ENCODE peak calls at places on chromosomes 6 and 20, in ten cellular contexts. One of them, this sample, is unnamed.

GRCh38 chr6:112780498-112781096 is 433.5 kb downstream of the RFPL4B start:
- DNase-seq in NCI-H187: peak
- DNase-seq in activated T-cell treated with anti-CD3 and anti-CD28 coated beads, Interleukin-2, amount 50 U/mL, for 48 hours: peak
- DNase-seq in effector CD4-positive, alpha-beta T cell: no peak
- DNase-seq in astrocyte of the cerebellum: peak
- DNase-seq in SW480: peak
- DNase-seq in A549: peak
- DNase-seq in AG08396: peak
- DNase-seq in cardiac fibroblast: peak
- DNase-seq in renal cortical epithelial cell: peak
- DNase-seq in this sample: peak

GRCh38 chr6:22764521-22764920 is 195.2 kb downstream of the HDGFL1 start:
- DNase-seq in A549: no peak
- DNase-seq in cardiac fibroblast: no peak
- DNase-seq in renal cortical epithelial cell: peak
- DNase-seq in astrocyte of the cerebellum: no peak
- DNase-seq in activated T-cell treated with anti-CD3 and anti-CD28 coated beads, Interleukin-2, amount 50 U/mL, for 48 hours: no peak
- DNase-seq in SW480: peak
- DNase-seq in effector CD4-positive, alpha-beta T cell: no peak
- DNase-seq in AG08396: no peak
- DNase-seq in NCI-H187: no peak
- DNase-seq in this sample: no peak

GRCh38 chr20:25310921-25311728 is 63.2 kb downstream of the PYGB start:
- DNase-seq in AG08396: peak
- DNase-seq in cardiac fibroblast: peak
- DNase-seq in astrocyte of the cerebellum: peak
- DNase-seq in renal cortical epithelial cell: peak
- DNase-seq in SW480: no peak
- DNase-seq in effector CD4-positive, alpha-beta T cell: no peak
- DNase-seq in A549: no peak
- DNase-seq in activated T-cell treated with anti-CD3 and anti-CD28 coated beads, Interleukin-2, amount 50 U/mL, for 48 hours: no peak
- DNase-seq in NCI-H187: no peak
- DNase-seq in this sample: no peak

GRCh38 chr6:29967379-29968010 is 25.2 kb downstream of the HLA-A start:
- DNase-seq in AG08396: no peak
- DNase-seq in effector CD4-positive, alpha-beta T cell: no peak
- DNase-seq in SW480: peak
- DNase-seq in renal cortical epithelial cell: peak
- DNase-seq in NCI-H187: no peak
- DNase-seq in activated T-cell treated with anti-CD3 and anti-CD28 coated beads, Interleukin-2, amount 50 U/mL, for 48 hours: no peak
- DNase-seq in astrocyte of the cerebellum: no peak
- DNase-seq in cardiac fibroblast: peak
- DNase-seq in A549: no peak
- DNase-seq in this sample: peak

GRCh38 chr6:159259726-159260125 is 90.5 kb downstream of the FNDC1 start:
- DNase-seq in AG08396: no peak
- DNase-seq in A549: no peak
- DNase-seq in NCI-H187: no peak
- DNase-seq in cardiac fibroblast: no peak
- DNase-seq in SW480: no peak
- DNase-seq in renal cortical epithelial cell: no peak
- DNase-seq in astrocyte of the cerebellum: no peak
- DNase-seq in effector CD4-positive, alpha-beta T cell: no peak
- DNase-seq in activated T-cell treated with anti-CD3 and anti-CD28 coated beads, Interleukin-2, amount 50 U/mL, for 48 hours: no peak
- DNase-seq in this sample: no peak

GRCh38 chr20:17430515-17430914 is 100.7 kb downstream of the BFSP1 start:
- DNase-seq in NCI-H187: no peak
- DNase-seq in effector CD4-positive, alpha-beta T cell: no peak
- DNase-seq in renal cortical epithelial cell: no peak
- DNase-seq in SW480: no peak
- DNase-seq in AG08396: no peak
- DNase-seq in astrocyte of the cerebellum: no peak
- DNase-seq in A549: no peak
- DNase-seq in activated T-cell treated with anti-CD3 and anti-CD28 coated beads, Interleukin-2, amount 50 U/mL, for 48 hours: no peak
- DNase-seq in cardiac fibroblast: no peak
- DNase-seq in this sample: no peak

GRCh38 chr6:157144861-157145260 is 178.5 kb downstream of the TMEM242 start:
- DNase-seq in astrocyte of the cerebellum: no peak
- DNase-seq in NCI-H187: no peak
- DNase-seq in cardiac fibroblast: peak
- DNase-seq in AG08396: no peak
- DNase-seq in SW480: no peak
- DNase-seq in renal cortical epithelial cell: no peak
- DNase-seq in A549: no peak
- DNase-seq in effector CD4-positive, alpha-beta T cell: no peak
- DNase-seq in activated T-cell treated with anti-CD3 and anti-CD28 coated beads, Interleukin-2, amount 50 U/mL, for 48 hours: no peak
- DNase-seq in this sample: no peak

GRCh38 chr6:139508023-139508422 is 133.6 kb upstream of the CITED2 start:
- DNase-seq in AG08396: peak
- DNase-seq in SW480: no peak
- DNase-seq in effector CD4-positive, alpha-beta T cell: no peak
- DNase-seq in activated T-cell treated with anti-CD3 and anti-CD28 coated beads, Interleukin-2, amount 50 U/mL, for 48 hours: no peak
- DNase-seq in astrocyte of the cerebellum: no peak
- DNase-seq in NCI-H187: no peak
- DNase-seq in A549: no peak
- DNase-seq in renal cortical epithelial cell: no peak
- DNase-seq in cardiac fibroblast: peak
- DNase-seq in this sample: no peak

GRCh38 chr6:17505767-17506280 is 94.3 kb upstream of the FAM8A1 start:
- DNase-seq in AG08396: peak
- DNase-seq in A549: no peak
- DNase-seq in NCI-H187: no peak
- DNase-seq in SW480: no peak
- DNase-seq in cardiac fibroblast: peak
- DNase-seq in effector CD4-positive, alpha-beta T cell: no peak
- DNase-seq in astrocyte of the cerebellum: no peak
- DNase-seq in activated T-cell treated with anti-CD3 and anti-CD28 coated beads, Interleukin-2, amount 50 U/mL, for 48 hours: no peak
- DNase-seq in renal cortical epithelial cell: peak
- DNase-seq in this sample: no peak

GRCh38 chr6:9405369-9405768 is 970.0 kb upstream of the SLC35B3 start:
- DNase-seq in renal cortical epithelial cell: peak
- DNase-seq in activated T-cell treated with anti-CD3 and anti-CD28 coated beads, Interleukin-2, amount 50 U/mL, for 48 hours: no peak
- DNase-seq in AG08396: peak
- DNase-seq in NCI-H187: no peak
- DNase-seq in A549: peak
- DNase-seq in cardiac fibroblast: peak
- DNase-seq in SW480: no peak
- DNase-seq in effector CD4-positive, alpha-beta T cell: no peak
- DNase-seq in astrocyte of the cerebellum: peak
- DNase-seq in this sample: no peak

GRCh38 chr6:43303751-43304331 is 4.8 kb downstream of the CRIP3 start:
- DNase-seq in astrocyte of the cerebellum: no peak
- DNase-seq in renal cortical epithelial cell: no peak
- DNase-seq in A549: no peak
- DNase-seq in SW480: no peak
- DNase-seq in NCI-H187: no peak
- DNase-seq in effector CD4-positive, alpha-beta T cell: no peak
- DNase-seq in activated T-cell treated with anti-CD3 and anti-CD28 coated beads, Interleukin-2, amount 50 U/mL, for 48 hours: no peak
- DNase-seq in AG08396: no peak
- DNase-seq in cardiac fibroblast: no peak
- DNase-seq in this sample: no peak

GRCh38 chr6:158686791-158687381 is 37.0 kb downstream of the SYTL3 start:
- DNase-seq in SW480: no peak
- DNase-seq in activated T-cell treated with anti-CD3 and anti-CD28 coated beads, Interleukin-2, amount 50 U/mL, for 48 hours: no peak
- DNase-seq in A549: no peak
- DNase-seq in effector CD4-positive, alpha-beta T cell: peak
- DNase-seq in astrocyte of the cerebellum: no peak
- DNase-seq in AG08396: no peak
- DNase-seq in NCI-H187: no peak
- DNase-seq in renal cortical epithelial cell: no peak
- DNase-seq in cardiac fibroblast: no peak
- DNase-seq in this sample: no peak

GRCh38 chr20:62112368-62112767 is 9.9 kb upstream of the LSM14B start:
- DNase-seq in SW480: no peak
- DNase-seq in effector CD4-positive, alpha-beta T cell: no peak
- DNase-seq in renal cortical epithelial cell: no peak
- DNase-seq in AG08396: no peak
- DNase-seq in A549: no peak
- DNase-seq in astrocyte of the cerebellum: no peak
- DNase-seq in NCI-H187: no peak
- DNase-seq in activated T-cell treated with anti-CD3 and anti-CD28 coated beads, Interleukin-2, amount 50 U/mL, for 48 hours: no peak
- DNase-seq in cardiac fibroblast: no peak
- DNase-seq in this sample: no peak

GRCh38 chr6:33329058-33329457 is 11.5 kb upstream of the ZBTB22 start:
- DNase-seq in AG08396: no peak
- DNase-seq in A549: no peak
- DNase-seq in SW480: no peak
- DNase-seq in NCI-H187: no peak
- DNase-seq in renal cortical epithelial cell: no peak
- DNase-seq in effector CD4-positive, alpha-beta T cell: no peak
- DNase-seq in activated T-cell treated with anti-CD3 and anti-CD28 coated beads, Interleukin-2, amount 50 U/mL, for 48 hours: no peak
- DNase-seq in cardiac fibroblast: no peak
- DNase-seq in astrocyte of the cerebellum: no peak
- DNase-seq in this sample: no peak

GRCh38 chr6:3385660-3386151 is 71.1 kb downstream of the SLC22A23 start:
- DNase-seq in activated T-cell treated with anti-CD3 and anti-CD28 coated beads, Interleukin-2, amount 50 U/mL, for 48 hours: no peak
- DNase-seq in A549: no peak
- DNase-seq in renal cortical epithelial cell: no peak
- DNase-seq in SW480: peak
- DNase-seq in AG08396: no peak
- DNase-seq in astrocyte of the cerebellum: peak
- DNase-seq in effector CD4-positive, alpha-beta T cell: no peak
- DNase-seq in cardiac fibroblast: peak
- DNase-seq in NCI-H187: no peak
- DNase-seq in this sample: no peak

GRCh38 chr6:109867970-109868358 is 110.1 kb upstream of the GPR6 start:
- DNase-seq in astrocyte of the cerebellum: peak
- DNase-seq in cardiac fibroblast: peak
- DNase-seq in NCI-H187: no peak
- DNase-seq in A549: no peak
- DNase-seq in SW480: no peak
- DNase-seq in renal cortical epithelial cell: peak
- DNase-seq in effector CD4-positive, alpha-beta T cell: no peak
- DNase-seq in AG08396: no peak
- DNase-seq in activated T-cell treated with anti-CD3 and anti-CD28 coated beads, Interleukin-2, amount 50 U/mL, for 48 hours: no peak
- DNase-seq in this sample: no peak

GRCh38 chr6:40543776-40544175 is 43.4 kb downstream of the LRFN2 start:
- DNase-seq in NCI-H187: no peak
- DNase-seq in renal cortical epithelial cell: no peak
- DNase-seq in cardiac fibroblast: no peak
- DNase-seq in SW480: no peak
- DNase-seq in astrocyte of the cerebellum: no peak
- DNase-seq in A549: no peak
- DNase-seq in activated T-cell treated with anti-CD3 and anti-CD28 coated beads, Interleukin-2, amount 50 U/mL, for 48 hours: no peak
- DNase-seq in AG08396: no peak
- DNase-seq in effector CD4-positive, alpha-beta T cell: no peak
- DNase-seq in this sample: no peak

GRCh38 chr20:32227744-32228688 is 20.3 kb downstream of the POFUT1 start:
- DNase-seq in effector CD4-positive, alpha-beta T cell: no peak
- DNase-seq in cardiac fibroblast: peak
- DNase-seq in AG08396: no peak
- DNase-seq in astrocyte of the cerebellum: no peak
- DNase-seq in SW480: peak
- DNase-seq in activated T-cell treated with anti-CD3 and anti-CD28 coated beads, Interleukin-2, amount 50 U/mL, for 48 hours: no peak
- DNase-seq in A549: no peak
- DNase-seq in NCI-H187: no peak
- DNase-seq in renal cortical epithelial cell: no peak
- DNase-seq in this sample: no peak

GRCh38 chr6:50271266-50271665 is 221.5 kb upstream of the DEFB112 start:
- DNase-seq in activated T-cell treated with anti-CD3 and anti-CD28 coated beads, Interleukin-2, amount 50 U/mL, for 48 hours: no peak
- DNase-seq in A549: no peak
- DNase-seq in AG08396: no peak
- DNase-seq in effector CD4-positive, alpha-beta T cell: no peak
- DNase-seq in astrocyte of the cerebellum: no peak
- DNase-seq in cardiac fibroblast: no peak
- DNase-seq in renal cortical epithelial cell: no peak
- DNase-seq in NCI-H187: no peak
- DNase-seq in SW480: no peak
- DNase-seq in this sample: no peak

GRCh38 chr6:31143148-31143547 is 4.3 kb upstream of the PSORS1C2 start:
- DNase-seq in activated T-cell treated with anti-CD3 and anti-CD28 coated beads, Interleukin-2, amount 50 U/mL, for 48 hours: no peak
- DNase-seq in A549: no peak
- DNase-seq in AG08396: peak
- DNase-seq in renal cortical epithelial cell: peak
- DNase-seq in effector CD4-positive, alpha-beta T cell: no peak
- DNase-seq in NCI-H187: no peak
- DNase-seq in SW480: no peak
- DNase-seq in cardiac fibroblast: peak
- DNase-seq in astrocyte of the cerebellum: peak
- DNase-seq in this sample: no peak

GRCh38 chr6:128696651-128697391 is 176.4 kb upstream of the PTPRK start:
- DNase-seq in effector CD4-positive, alpha-beta T cell: no peak
- DNase-seq in SW480: peak
- DNase-seq in cardiac fibroblast: peak
- DNase-seq in A549: peak
- DNase-seq in renal cortical epithelial cell: peak
- DNase-seq in astrocyte of the cerebellum: peak
- DNase-seq in AG08396: peak
- DNase-seq in NCI-H187: no peak
- DNase-seq in activated T-cell treated with anti-CD3 and anti-CD28 coated beads, Interleukin-2, amount 50 U/mL, for 48 hours: no peak
- DNase-seq in this sample: no peak

GRCh38 chr20:54112221-54112884 is 42.0 kb upstream of the BCAS1 start:
- DNase-seq in cardiac fibroblast: peak
- DNase-seq in NCI-H187: no peak
- DNase-seq in SW480: no peak
- DNase-seq in activated T-cell treated with anti-CD3 and anti-CD28 coated beads, Interleukin-2, amount 50 U/mL, for 48 hours: no peak
- DNase-seq in astrocyte of the cerebellum: no peak
- DNase-seq in AG08396: no peak
- DNase-seq in renal cortical epithelial cell: peak
- DNase-seq in A549: no peak
- DNase-seq in effector CD4-positive, alpha-beta T cell: no peak
- DNase-seq in this sample: no peak

GRCh38 chr20:29878281-29878741 is 1379.2 kb upstream of the DEFB115 start:
- DNase-seq in A549: peak
- DNase-seq in NCI-H187: peak
- DNase-seq in SW480: no peak
- DNase-seq in astrocyte of the cerebellum: no peak
- DNase-seq in activated T-cell treated with anti-CD3 and anti-CD28 coated beads, Interleukin-2, amount 50 U/mL, for 48 hours: no peak
- DNase-seq in AG08396: no peak
- DNase-seq in cardiac fibroblast: peak
- DNase-seq in renal cortical epithelial cell: peak
- DNase-seq in effector CD4-positive, alpha-beta T cell: no peak
- DNase-seq in this sample: peak

GRCh38 chr20:57056651-57057050 is 209.8 kb downstream of the BMP7 start:
- DNase-seq in renal cortical epithelial cell: no peak
- DNase-seq in cardiac fibroblast: no peak
- DNase-seq in NCI-H187: no peak
- DNase-seq in activated T-cell treated with anti-CD3 and anti-CD28 coated beads, Interleukin-2, amount 50 U/mL, for 48 hours: no peak
- DNase-seq in A549: no peak
- DNase-seq in SW480: peak
- DNase-seq in effector CD4-positive, alpha-beta T cell: no peak
- DNase-seq in astrocyte of the cerebellum: no peak
- DNase-seq in AG08396: no peak
- DNase-seq in this sample: no peak

GRCh38 chr6:22888147-22888831 is 318.9 kb downstream of the HDGFL1 start:
- DNase-seq in astrocyte of the cerebellum: no peak
- DNase-seq in NCI-H187: no peak
- DNase-seq in SW480: peak
- DNase-seq in activated T-cell treated with anti-CD3 and anti-CD28 coated beads, Interleukin-2, amount 50 U/mL, for 48 hours: no peak
- DNase-seq in effector CD4-positive, alpha-beta T cell: no peak
- DNase-seq in cardiac fibroblast: no peak
- DNase-seq in AG08396: no peak
- DNase-seq in A549: no peak
- DNase-seq in renal cortical epithelial cell: peak
- DNase-seq in this sample: no peak

GRCh38 chr6:55670850-55671413 is 91.9 kb upstream of the HMGCLL1 start:
- DNase-seq in AG08396: no peak
- DNase-seq in cardiac fibroblast: no peak
- DNase-seq in activated T-cell treated with anti-CD3 and anti-CD28 coated beads, Interleukin-2, amount 50 U/mL, for 48 hours: no peak
- DNase-seq in effector CD4-positive, alpha-beta T cell: no peak
- DNase-seq in astrocyte of the cerebellum: no peak
- DNase-seq in A549: no peak
- DNase-seq in renal cortical epithelial cell: no peak
- DNase-seq in SW480: no peak
- DNase-seq in NCI-H187: no peak
- DNase-seq in this sample: no peak

GRCh38 chr20:483791-484644 is 21.7 kb upstream of the TBC1D20 start:
- DNase-seq in effector CD4-positive, alpha-beta T cell: no peak
- DNase-seq in activated T-cell treated with anti-CD3 and anti-CD28 coated beads, Interleukin-2, amount 50 U/mL, for 48 hours: no peak
- DNase-seq in AG08396: no peak
- DNase-seq in NCI-H187: no peak
- DNase-seq in cardiac fibroblast: peak
- DNase-seq in A549: no peak
- DNase-seq in astrocyte of the cerebellum: no peak
- DNase-seq in SW480: no peak
- DNase-seq in renal cortical epithelial cell: no peak
- DNase-seq in this sample: peak

GRCh38 chr20:18822832-18823231 is 9.2 kb downstream of the SCP2D1 start:
- DNase-seq in effector CD4-positive, alpha-beta T cell: no peak
- DNase-seq in A549: no peak
- DNase-seq in astrocyte of the cerebellum: no peak
- DNase-seq in SW480: no peak
- DNase-seq in AG08396: no peak
- DNase-seq in cardiac fibroblast: no peak
- DNase-seq in activated T-cell treated with anti-CD3 and anti-CD28 coated beads, Interleukin-2, amount 50 U/mL, for 48 hours: no peak
- DNase-seq in renal cortical epithelial cell: no peak
- DNase-seq in NCI-H187: no peak
- DNase-seq in this sample: no peak

This sample was measured in NCI-H524.